ENCODE peak calls at places on chromosome 3, in five cellular contexts. One of them, this sample, is unnamed.

GRCh38 chr3:84836961-84837360 is 121.8 kb upstream of the CADM2 start:
- DNase-seq in K562: no peak
- DNase-seq in mesendoderm: peak; percentile 83
- DNase-seq in NT2/D1: peak; percentile 93
- DNase-seq in mesenchymal stem cell: no peak
- DNase-seq in this sample: no peak

GRCh38 chr3:55476515-55476914 is 10.6 kb downstream of the WNT5A start:
- DNase-seq in K562: no peak
- DNase-seq in mesendoderm: no peak
- DNase-seq in NT2/D1: no peak
- DNase-seq in mesenchymal stem cell: peak; percentile 87
- DNase-seq in this sample: no peak

GRCh38 chr3:133574260-133574881 is 885 bp downstream of the CDV3 start:
- DNase-seq in K562: peak; percentile 60
- DNase-seq in mesendoderm: peak; percentile 80
- DNase-seq in NT2/D1: peak; percentile 30
- DNase-seq in mesenchymal stem cell: peak; percentile 85
- DNase-seq in this sample: peak; percentile 74

GRCh38 chr3:30511524-30512278 is 94.7 kb upstream of the TGFBR2 start:
- DNase-seq in K562: no peak
- DNase-seq in mesendoderm: peak; percentile 58
- DNase-seq in NT2/D1: no peak
- DNase-seq in mesenchymal stem cell: peak; percentile 97
- DNase-seq in this sample: no peak

GRCh38 chr3:133953297-133953696 is 57.6 kb upstream of the RAB6B start:
- DNase-seq in K562: no peak
- DNase-seq in mesendoderm: no peak
- DNase-seq in NT2/D1: no peak
- DNase-seq in mesenchymal stem cell: no peak
- DNase-seq in this sample: no peak

GRCh38 chr3:195458188-195458800 is 15.5 kb upstream of the ACAP2 start:
- DNase-seq in K562: peak; percentile 55
- DNase-seq in mesendoderm: no peak
- DNase-seq in NT2/D1: no peak
- DNase-seq in mesenchymal stem cell: peak; percentile 31
- DNase-seq in this sample: no peak

GRCh38 chr3:152910211-152910610 is 75.3 kb downstream of the P2RY1 start:
- DNase-seq in K562: peak; percentile 55
- DNase-seq in mesendoderm: peak; percentile 52
- DNase-seq in NT2/D1: no peak
- DNase-seq in mesenchymal stem cell: peak; percentile 6
- DNase-seq in this sample: no peak

GRCh38 chr3:57464801-57465200 is 79.3 kb downstream of the DNAH12 start:
- DNase-seq in K562: peak; percentile 11
- DNase-seq in mesendoderm: peak; percentile 5
- DNase-seq in NT2/D1: no peak
- DNase-seq in mesenchymal stem cell: no peak
- DNase-seq in this sample: no peak

GRCh38 chr3:186315581-186316354 is 46.3 kb downstream of the DGKG start:
- DNase-seq in K562: no peak
- DNase-seq in mesendoderm: no peak
- DNase-seq in NT2/D1: no peak
- DNase-seq in mesenchymal stem cell: no peak
- DNase-seq in this sample: no peak

GRCh38 chr3:58177747-58178527 is 32.8 kb downstream of the DNASE1L3 start:
- DNase-seq in K562: peak; percentile 88
- DNase-seq in mesendoderm: peak; percentile 87
- DNase-seq in NT2/D1: peak; percentile 73
- DNase-seq in mesenchymal stem cell: peak; percentile 82
- DNase-seq in this sample: peak; percentile 97

GRCh38 chr3:38551026-38551832 is 55.1 kb downstream of the EXOG start:
- DNase-seq in K562: no peak
- DNase-seq in mesendoderm: no peak
- DNase-seq in NT2/D1: no peak
- DNase-seq in mesenchymal stem cell: no peak
- DNase-seq in this sample: peak; percentile 9

GRCh38 chr3:172106989-172107388 is 67.6 kb downstream of the FNDC3B start:
- DNase-seq in K562: peak; percentile 84
- DNase-seq in mesendoderm: no peak
- DNase-seq in NT2/D1: no peak
- DNase-seq in mesenchymal stem cell: no peak
- DNase-seq in this sample: peak; percentile 53

GRCh38 chr3:30084304-30084703 is 522.1 kb upstream of the TGFBR2 start:
- DNase-seq in K562: no peak
- DNase-seq in mesendoderm: no peak
- DNase-seq in NT2/D1: no peak
- DNase-seq in mesenchymal stem cell: no peak
- DNase-seq in this sample: no peak

GRCh38 chr3:133570139-133570936 is 3.1 kb upstream of the CDV3 start:
- DNase-seq in K562: no peak
- DNase-seq in mesendoderm: peak; percentile 86
- DNase-seq in NT2/D1: no peak
- DNase-seq in mesenchymal stem cell: peak; percentile 79
- DNase-seq in this sample: no peak

GRCh38 chr3:125202197-125202596 is 10.4 kb downstream of the SLC12A8 start:
- DNase-seq in K562: peak; percentile 15
- DNase-seq in mesendoderm: peak; percentile 71
- DNase-seq in NT2/D1: no peak
- DNase-seq in mesenchymal stem cell: no peak
- DNase-seq in this sample: no peak

GRCh38 chr3:56323986-56324420 is 144.3 kb downstream of the ERC2 start:
- DNase-seq in K562: peak; percentile 16
- DNase-seq in mesendoderm: peak; percentile 65
- DNase-seq in NT2/D1: no peak
- DNase-seq in mesenchymal stem cell: peak; percentile 96
- DNase-seq in this sample: no peak

GRCh38 chr3:187641319-187641976 is 28.7 kb downstream of the SST start:
- DNase-seq in K562: no peak
- DNase-seq in mesendoderm: no peak
- DNase-seq in NT2/D1: no peak
- DNase-seq in mesenchymal stem cell: no peak
- DNase-seq in this sample: no peak

GRCh38 chr3:5145120-5145519 is 23.0 kb downstream of the ARL8B start:
- DNase-seq in K562: no peak
- DNase-seq in mesendoderm: no peak
- DNase-seq in NT2/D1: no peak
- DNase-seq in mesenchymal stem cell: no peak
- DNase-seq in this sample: no peak

GRCh38 chr3:160801386-160802118 is 45.5 kb downstream of the PPM1L start:
- DNase-seq in K562: no peak
- DNase-seq in mesendoderm: no peak
- DNase-seq in NT2/D1: no peak
- DNase-seq in mesenchymal stem cell: peak; percentile 75
- DNase-seq in this sample: peak; percentile 65

GRCh38 chr3:64676831-64677230 is 11.0 kb downstream of the ADAMTS9 start:
- DNase-seq in K562: no peak
- DNase-seq in mesendoderm: peak; percentile 69
- DNase-seq in NT2/D1: no peak
- DNase-seq in mesenchymal stem cell: no peak
- DNase-seq in this sample: no peak

GRCh38 chr3:63354160-63354559 is 76.1 kb downstream of the SYNPR start:
- DNase-seq in K562: no peak
- DNase-seq in mesendoderm: no peak
- DNase-seq in NT2/D1: no peak
- DNase-seq in mesenchymal stem cell: no peak
- DNase-seq in this sample: no peak

GRCh38 chr3:72523409-72524172 is 324.7 kb downstream of the SHQ1 start:
- DNase-seq in K562: peak; percentile 55
- DNase-seq in mesendoderm: peak; percentile 11
- DNase-seq in NT2/D1: no peak
- DNase-seq in mesenchymal stem cell: no peak
- DNase-seq in this sample: peak; percentile 50

GRCh38 chr3:106058485-106058884 is 189.7 kb upstream of the CBLB start:
- DNase-seq in K562: no peak
- DNase-seq in mesendoderm: peak; percentile 29
- DNase-seq in NT2/D1: peak; percentile 0
- DNase-seq in mesenchymal stem cell: no peak
- DNase-seq in this sample: no peak

GRCh38 chr3:122794779-122795673 is at the start of gene SLC49A4:
- DNase-seq in K562: peak; percentile 78
- DNase-seq in mesendoderm: peak; percentile 94
- DNase-seq in NT2/D1: peak; percentile 67
- DNase-seq in mesenchymal stem cell: peak; percentile 81
- DNase-seq in this sample: peak; percentile 77

GRCh38 chr3:65030014-65030627 is 342.3 kb upstream of the ADAMTS9 start:
- DNase-seq in K562: no peak
- DNase-seq in mesendoderm: no peak
- DNase-seq in NT2/D1: no peak
- DNase-seq in mesenchymal stem cell: no peak
- DNase-seq in this sample: no peak

GRCh38 chr3:30342319-30343060 is 263.9 kb upstream of the TGFBR2 start:
- DNase-seq in K562: no peak
- DNase-seq in mesendoderm: peak; percentile 68
- DNase-seq in NT2/D1: no peak
- DNase-seq in mesenchymal stem cell: peak; percentile 90
- DNase-seq in this sample: peak; percentile 59

GRCh38 chr3:188627652-188628051 is 473.7 kb downstream of the LPP start:
- DNase-seq in K562: no peak
- DNase-seq in mesendoderm: no peak
- DNase-seq in NT2/D1: no peak
- DNase-seq in mesenchymal stem cell: peak; percentile 79
- DNase-seq in this sample: no peak

GRCh38 chr3:70028311-70028710 is 28.8 kb downstream of the SAMMSON start:
- DNase-seq in K562: no peak
- DNase-seq in mesendoderm: peak; percentile 7
- DNase-seq in NT2/D1: no peak
- DNase-seq in mesenchymal stem cell: no peak
- DNase-seq in this sample: no peak

GRCh38 chr3:11377726-11378125 is 105.5 kb downstream of the ATG7 start:
- DNase-seq in K562: no peak
- DNase-seq in mesendoderm: no peak
- DNase-seq in NT2/D1: no peak
- DNase-seq in mesenchymal stem cell: no peak
- DNase-seq in this sample: no peak

GRCh38 chr3:133490468-133491351 is 82.8 kb upstream of the CDV3 start:
- DNase-seq in K562: no peak
- DNase-seq in mesendoderm: no peak
- DNase-seq in NT2/D1: no peak
- DNase-seq in mesenchymal stem cell: no peak
- DNase-seq in this sample: no peak

GRCh38 chr3:111072016-111072891 is 638 bp downstream of the NECTIN3 start:
- DNase-seq in K562: no peak
- DNase-seq in mesendoderm: no peak
- DNase-seq in NT2/D1: no peak
- DNase-seq in mesenchymal stem cell: peak; percentile 58
- DNase-seq in this sample: peak; percentile 48

GRCh38 chr3:160886421-160886820 is 130.4 kb downstream of the PPM1L start:
- DNase-seq in K562: no peak
- DNase-seq in mesendoderm: no peak
- DNase-seq in NT2/D1: no peak
- DNase-seq in mesenchymal stem cell: no peak
- DNase-seq in this sample: no peak

GRCh38 chr3:34157491-34157890 is 359.1 kb downstream of the PDCD6IP start:
- DNase-seq in K562: no peak
- DNase-seq in mesendoderm: peak; percentile 3
- DNase-seq in NT2/D1: no peak
- DNase-seq in mesenchymal stem cell: no peak
- DNase-seq in this sample: no peak

DNA sequence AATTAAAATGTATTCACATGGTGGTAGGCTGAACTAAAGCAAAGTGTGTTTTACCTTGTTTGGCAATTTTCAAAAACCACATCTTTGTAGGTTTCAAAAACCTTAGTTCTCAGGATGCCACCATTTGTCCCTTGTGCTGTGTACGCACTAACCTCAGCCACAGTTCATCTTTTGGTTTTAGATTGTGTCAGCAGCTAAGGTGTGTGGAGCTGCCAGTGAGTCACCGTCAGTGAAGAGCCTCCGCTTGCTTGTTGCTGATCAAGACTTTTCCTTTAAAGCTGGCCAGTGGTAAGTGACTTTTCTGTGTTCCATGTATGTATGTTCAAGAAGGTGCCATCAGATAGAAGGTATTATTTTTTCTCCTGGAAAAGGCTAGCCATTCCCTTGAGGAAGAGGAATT is 21.1 kb downstream of the OXNAD1 start:
- DNase-seq in K562: no peak
- DNase-seq in mesendoderm: no peak
- DNase-seq in NT2/D1: no peak
- DNase-seq in mesenchymal stem cell: no peak
- DNase-seq in this sample: no peak
- H3K9ac ChIP-seq in K562: no peak overlapping the region
- H3K9ac ChIP-seq in mesendoderm: no peak overlapping the region
- H3K9ac ChIP-seq in NT2/D1: no peak overlapping the region
- H3K9ac ChIP-seq in mesenchymal stem cell: no peak overlapping the region
- H3K9ac ChIP-seq in this sample: no peak overlapping the region

GRCh38 chr3:129505341-129505740 is 23.1 kb upstream of the RHO start:
- DNase-seq in K562: no peak
- DNase-seq in mesendoderm: no peak
- DNase-seq in NT2/D1: no peak
- DNase-seq in mesenchymal stem cell: no peak
- DNase-seq in this sample: no peak

GRCh38 chr3:129504471-129505100 is 23.9 kb upstream of the RHO start:
- DNase-seq in K562: no peak
- DNase-seq in mesendoderm: no peak
- DNase-seq in NT2/D1: no peak
- DNase-seq in mesenchymal stem cell: no peak
- DNase-seq in this sample: no peak

GRCh38 chr3:129507181-129507831 is 21.1 kb upstream of the RHO start:
- DNase-seq in K562: no peak
- DNase-seq in mesendoderm: no peak
- DNase-seq in NT2/D1: no peak
- DNase-seq in mesenchymal stem cell: no peak
- DNase-seq in this sample: no peak

GRCh38 chr3:129503387-129504010 is 24.9 kb upstream of the RHO start:
- DNase-seq in K562: no peak
- DNase-seq in mesendoderm: no peak
- DNase-seq in NT2/D1: no peak
- DNase-seq in mesenchymal stem cell: peak; percentile 22
- DNase-seq in this sample: no peak

GRCh38 chr3:129506272-129506742 is 22.1 kb upstream of the RHO start:
- DNase-seq in K562: no peak
- DNase-seq in mesendoderm: no peak
- DNase-seq in NT2/D1: no peak
- DNase-seq in mesenchymal stem cell: no peak
- DNase-seq in this sample: no peak
- H3K9ac ChIP-seq in K562: no peak overlapping the region
- H3K9ac ChIP-seq in mesendoderm: no peak overlapping the region
- H3K9ac ChIP-seq in NT2/D1: no peak overlapping the region
- H3K9ac ChIP-seq in mesenchymal stem cell: no peak overlapping the region
- H3K9ac ChIP-seq in this sample: no peak overlapping the region

GRCh38 chr3:42839616-42840015 is 30.4 kb downstream of the ACKR2 start:
- DNase-seq in K562: peak; percentile 86
- DNase-seq in mesendoderm: peak; percentile 75
- DNase-seq in NT2/D1: peak; percentile 47
- DNase-seq in mesenchymal stem cell: peak; percentile 72
- DNase-seq in this sample: peak; percentile 49
- H3K9ac ChIP-seq in K562: peak overlapping the region; percentile 27
- H3K9ac ChIP-seq in mesendoderm: no peak overlapping the region
- H3K9ac ChIP-seq in NT2/D1: no peak overlapping the region
- H3K9ac ChIP-seq in mesenchymal stem cell: peak overlapping the region; percentile 57
- H3K9ac ChIP-seq in this sample: no peak overlapping the region

DNA sequence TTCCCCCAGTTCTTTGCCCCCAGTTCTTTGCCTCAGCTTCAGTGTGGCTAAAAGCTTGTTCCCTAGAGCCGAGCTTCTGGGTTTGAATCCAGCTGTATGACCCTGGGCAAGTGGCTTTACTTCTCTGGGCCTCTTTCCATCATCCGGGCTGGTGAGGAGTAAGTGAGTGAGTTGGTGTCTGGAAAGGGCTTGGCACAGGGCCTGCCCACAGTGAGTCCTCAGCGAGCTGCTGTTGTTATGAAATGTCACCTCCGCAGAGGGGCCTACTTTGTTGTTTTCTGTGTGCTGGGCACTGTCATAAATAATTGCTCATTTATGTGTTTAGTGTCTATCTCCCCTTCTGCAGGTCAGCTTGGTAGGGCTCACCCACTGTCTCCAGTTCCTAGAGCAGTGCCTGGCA is 31.7 kb downstream of the SLC6A6 start:
- DNase-seq in K562: no peak
- DNase-seq in mesendoderm: no peak
- DNase-seq in NT2/D1: no peak
- DNase-seq in mesenchymal stem cell: peak; percentile 65
- DNase-seq in this sample: no peak
- H3K9ac ChIP-seq in K562: no peak overlapping the region
- H3K9ac ChIP-seq in mesendoderm: no peak overlapping the region
- H3K9ac ChIP-seq in NT2/D1: peak overlapping the region; percentile 17
- H3K9ac ChIP-seq in mesenchymal stem cell: peak overlapping the region; percentile 27
- H3K9ac ChIP-seq in this sample: peak overlapping the region; percentile 53